ENCODE peak calls at places on chromosomes 16 and 17, in ten cellular contexts. K is adipocyte; X is T follicular helper cell; D is H9; O is RCC 7860; G is CD4-positive, alpha-beta T cell; Z is iPS DF 6.9; S is GM04504; R is aorta; I is left ventricle myocardium inferior. T is an unnamed sample.

GRCh38 chr16:67246081-67246944 is 968 bp downstream of the FHOD1 start:
- DNase-seq in Z (peak; percentile 87), X (no peak), G (peak; percentile 30), S (peak; percentile 59), K (peak; percentile 93), I (peak; percentile 80), R (peak; percentile 92), O (peak; percentile 61), D (peak; percentile 98), T (peak; percentile 59)

GRCh38 chr16:86306046-86306644 is 204.2 kb upstream of the FOXF1 start:
- DNase-seq in K (peak; percentile 79), I (no peak), X (no peak), D (no peak), O (no peak), S (peak; percentile 51), Z (no peak), G (no peak), R (no peak), T (peak; percentile 45)

GRCh38 chr17:80034977-80035686 is 540 bp downstream of the TBC1D16 start:
- DNase-seq in I (no peak), K (peak; percentile 70), D (peak; percentile 25), Z (no peak), G (peak; percentile 35), X (peak; percentile 20), R (no peak), S (no peak), O (no peak), T (no peak)

GRCh38 chr17:2730764-2731353 is 18.6 kb downstream of the CCDC92B start:
- DNase-seq in X (no peak), K (no peak), R (no peak), G (no peak), Z (no peak), I (no peak), S (no peak), D (no peak), O (no peak), T (no peak)

GRCh38 chr16:63690267-63690666 is 1431.6 kb downstream of the CDH11 start:
- DNase-seq in D (no peak), I (no peak), G (no peak), S (no peak), O (no peak), K (no peak), Z (no peak), R (no peak), X (no peak), T (no peak)

GRCh38 chr17:82241926-82242697 is 13.3 kb downstream of the SLC16A3 start:
- DNase-seq in Z (no peak), R (peak; percentile 76), D (peak; percentile 33), O (no peak), G (no peak), S (no peak), I (peak; percentile 61), K (no peak), X (no peak), T (no peak)

GRCh38 chr16:49884033-49884707 is 28.3 kb upstream of the ZNF423 start:
- DNase-seq in D (no peak), R (no peak), O (no peak), S (no peak), Z (no peak), I (no peak), K (peak; percentile 17), G (no peak), X (no peak), T (no peak)

GRCh38 chr16:84477661-84478060 is 26.8 kb downstream of the MEAK7 start:
- DNase-seq in Z (no peak), X (no peak), S (no peak), D (no peak), K (no peak), I (no peak), R (no peak), G (no peak), O (no peak), T (no peak)

GRCh38 chr17:8072727-8073461 is 14.6 kb downstream of the ALOX12B start:
- DNase-seq in Z (no peak), D (peak; percentile 61), I (no peak), X (no peak), O (no peak), S (no peak), K (peak; percentile 47), G (peak; percentile 20), R (peak; percentile 77), T (no peak)

GRCh38 chr17:76585048-76585648 is 512 bp downstream of the ST6GALNAC2 start:
- DNase-seq in G (no peak), R (peak; percentile 82), Z (no peak), S (no peak), D (peak; percentile 52), O (no peak), X (no peak), K (peak; percentile 16), I (no peak), T (no peak)

GRCh38 chr16:19419691-19420060 is 2.0 kb downstream of the TMC5 start:
- DNase-seq in S (no peak), R (no peak), I (no peak), D (no peak), G (no peak), Z (no peak), K (no peak), X (no peak), O (peak; percentile 95), T (no peak)

T was measured in HFF-Myc.